ENCODE peak calls at places on chromosomes 12 and 14, in six cellular contexts. E, B, Y, I, T and M are unnamed samples.

GRCh38 chr12:31204995-31205582 is 120.9 kb downstream of the SINHCAF start:
- DNase-seq in E (no peak), T (no peak), B (no peak), I (no peak), Y (no peak), M (no peak)

GRCh38 chr14:66401447-66402095 is 84.6 kb upstream of the CCDC196 start:
- DNase-seq in T (no peak), Y (no peak), B (no peak), I (no peak), E (no peak), M (no peak)

GRCh38 chr12:67355428-67356385 is 86.5 kb downstream of the CAND1 start:
- DNase-seq in B (no peak), I (peak), E (no peak), Y (no peak), T (no peak), M (no peak)

GRCh38 chr14:74242055-74243042 is 3.1 kb downstream of the VSX2 start:
- DNase-seq in B (no peak), T (no peak), I (no peak), Y (no peak), E (no peak), M (no peak)

GRCh38 chr14:64990291-64990690 is 3.6 kb downstream of the FNTB start:
- DNase-seq in E (no peak), B (no peak), T (no peak), I (no peak), Y (no peak), M (no peak)

GRCh38 chr14:57692671-57693070 is 173.2 kb downstream of the SLC35F4 start:
- DNase-seq in E (no peak), T (no peak), Y (no peak), B (peak), I (no peak), M (no peak)

GRCh38 chr14:51495319-51495718 is 156.4 kb upstream of the FRMD6 start:
- DNase-seq in T (no peak), I (no peak), B (no peak), Y (no peak), E (no peak), M (no peak)

GRCh38 chr14:96095581-96096476 is 56.7 kb downstream of the C14orf132 start:
- DNase-seq in T (no peak), I (no peak), B (peak), E (no peak), Y (no peak), M (peak)

GRCh38 chr14:51442513-51443175 is 202.6 kb downstream of the TMX1 start:
- DNase-seq in T (no peak), Y (no peak), I (no peak), E (no peak), B (peak), M (no peak)

GRCh38 chr12:51748235-51748634 is 100.3 kb downstream of the FIGNL2 start:
- DNase-seq in T (no peak), E (no peak), B (no peak), Y (no peak), I (no peak), M (no peak)

GRCh38 chr14:76936483-76936882 is 92.0 kb downstream of the IRF2BPL start:
- DNase-seq in I (no peak), T (no peak), B (peak), E (no peak), Y (no peak), M (no peak)

GRCh38 chr14:63551338-63551737 is 8.2 kb upstream of the PPP2R5E start:
- DNase-seq in I (no peak), Y (no peak), E (no peak), B (peak), T (no peak), M (no peak)

GRCh38 chr12:114692558-114693531 is 8.9 kb upstream of the TBX3 start:
- DNase-seq in Y (no peak), T (no peak), E (no peak), B (peak), I (no peak), M (no peak)

GRCh38 chr14:104650057-104650980 is 39.1 kb upstream of the INF2 start:
- DNase-seq in T (peak), B (peak), I (peak), Y (peak), E (peak), M (peak)

GRCh38 chr12:51528852-51529545 is 62.0 kb upstream of the SCN8A start:
- DNase-seq in Y (no peak), B (no peak), I (no peak), E (no peak), T (no peak), M (no peak)

GRCh38 chr14:56002316-56002715 is 115.9 kb upstream of the PELI2 start:
- DNase-seq in T (no peak), Y (no peak), E (no peak), I (no peak), B (no peak), M (no peak)

GRCh38 chr12:53061404-53062010 is 11.6 kb downstream of the TNS2 start:
- DNase-seq in B (no peak), T (no peak), Y (no peak), E (no peak), I (no peak), M (peak)

GRCh38 chr12:90043264-90043663 is 334.6 kb upstream of the ATP2B1 start:
- DNase-seq in B (no peak), I (no peak), E (no peak), T (no peak), Y (no peak), M (no peak)

GRCh38 chr14:78010688-78011087 is 159.5 kb upstream of the NRXN3 start:
- DNase-seq in T (no peak), B (no peak), E (no peak), Y (no peak), I (no peak), M (no peak)

GRCh38 chr14:23984891-23985607 is 3.7 kb upstream of the DHRS4L2 start:
- DNase-seq in E (no peak), Y (no peak), I (no peak), B (peak), T (no peak), M (no peak)

GRCh38 chr14:64604001-64604400 is 54.2 kb downstream of the PPP1R36 start:
- DNase-seq in B (no peak), Y (no peak), E (no peak), I (no peak), T (no peak), M (no peak)

GRCh38 chr12:75177997-75178396 is 31.6 kb downstream of the KCNC2 start:
- DNase-seq in Y (no peak), B (peak), E (no peak), T (no peak), I (no peak), M (no peak)

GRCh38 chr14:34187061-34187460 is 236.2 kb upstream of the EGLN3 start:
- DNase-seq in B (no peak), Y (no peak), T (no peak), I (no peak), E (no peak), M (no peak)

GRCh38 chr12:46455648-46456352 is 83.2 kb upstream of the SLC38A2 start:
- DNase-seq in E (no peak), B (no peak), I (no peak), Y (no peak), T (no peak), M (no peak)

GRCh38 chr14:81826080-81826479 is 292.4 kb upstream of the SEL1L start:
- DNase-seq in T (no peak), E (no peak), I (no peak), B (no peak), Y (no peak), M (no peak)

GRCh38 chr14:33679461-33680225 is 271.2 kb downstream of the EGLN3 start:
- DNase-seq in E (no peak), I (no peak), B (no peak), T (no peak), Y (no peak), M (no peak)

GRCh38 chr12:22410497-22410896 is 76.0 kb upstream of the ST8SIA1 start:
- DNase-seq in T (no peak), E (no peak), I (no peak), Y (no peak), B (no peak), M (no peak)

GRCh38 chr14:84025258-84026012 is 1504.5 kb upstream of the FLRT2 start:
- DNase-seq in T (no peak), I (no peak), Y (no peak), E (no peak), B (no peak), M (no peak)